ENCODE peak calls at places on chromosome 16, in five cellular contexts. One of them, this sample, is unnamed.
A peak's percentile ranks its signal among the peaks of the same experiment; 100 is the strongest.

GRCh38 chr16:56120447-56121155 is 70.7 kb upstream of the GNAO1 start:
- DNase-seq in WTC11: no peak
- DNase-seq in GM12878: no peak
- DNase-seq in SK-N-SH: peak; percentile 28
- DNase-seq in A549: no peak
- DNase-seq in this sample: no peak

GRCh38 chr16:50547944-50548658 is at the start of gene NKD1:
- DNase-seq in A549: peak; percentile 30
- DNase-seq in WTC11: peak; percentile 69
- DNase-seq in GM12878: no peak
- DNase-seq in SK-N-SH: peak; percentile 97
- DNase-seq in this sample: peak; percentile 26

GRCh38 chr16:69260019-69260418 is 51.1 kb upstream of the VPS4A start:
- DNase-seq in WTC11: peak; percentile 23
- DNase-seq in SK-N-SH: no peak
- DNase-seq in A549: peak; percentile 7
- DNase-seq in GM12878: no peak
- DNase-seq in this sample: no peak

GRCh38 chr16:60329110-60329509 is 1595.0 kb upstream of the GOT2 start:
- DNase-seq in SK-N-SH: no peak
- DNase-seq in A549: no peak
- DNase-seq in WTC11: no peak
- DNase-seq in GM12878: no peak
- DNase-seq in this sample: no peak

GRCh38 chr16:57883953-57884654 is 81.8 kb upstream of the KIFC3 start:
- DNase-seq in SK-N-SH: no peak
- DNase-seq in GM12878: no peak
- DNase-seq in A549: no peak
- DNase-seq in WTC11: peak; percentile 50
- DNase-seq in this sample: no peak

GRCh38 chr16:11539635-11540034 is 47.1 kb downstream of the LITAF start:
- DNase-seq in SK-N-SH: no peak
- DNase-seq in GM12878: no peak
- DNase-seq in A549: no peak
- DNase-seq in WTC11: no peak
- DNase-seq in this sample: no peak

GRCh38 chr16:57409065-57409464 is 4.5 kb downstream of the CCL17 start:
- DNase-seq in WTC11: no peak
- DNase-seq in GM12878: no peak
- DNase-seq in A549: no peak
- DNase-seq in SK-N-SH: no peak
- DNase-seq in this sample: peak; percentile 31

GRCh38 chr16:85989863-85990643 is 91.1 kb downstream of the IRF8 start:
- DNase-seq in A549: no peak
- DNase-seq in SK-N-SH: no peak
- DNase-seq in GM12878: no peak
- DNase-seq in WTC11: no peak
- DNase-seq in this sample: no peak

GRCh38 chr16:68802190-68802589 is 41.1 kb upstream of the TANGO6 start:
- DNase-seq in A549: no peak
- DNase-seq in WTC11: no peak
- DNase-seq in GM12878: no peak
- DNase-seq in SK-N-SH: no peak
- DNase-seq in this sample: no peak

GRCh38 chr16:20348365-20349185 is 3.9 kb downstream of the UMOD start:
- DNase-seq in SK-N-SH: peak; percentile 39
- DNase-seq in A549: no peak
- DNase-seq in GM12878: no peak
- DNase-seq in WTC11: peak; percentile 86
- DNase-seq in this sample: no peak

GRCh38 chr16:67514382-67514828 is 14.2 kb upstream of the RIPOR1 start:
- DNase-seq in SK-N-SH: peak; percentile 61
- DNase-seq in GM12878: peak; percentile 90
- DNase-seq in A549: peak; percentile 89
- DNase-seq in WTC11: peak; percentile 71
- DNase-seq in this sample: peak; percentile 66

GRCh38 chr16:67764153-67764552 is 42.2 kb downstream of the RANBP10 start:
- DNase-seq in SK-N-SH: no peak
- DNase-seq in WTC11: no peak
- DNase-seq in A549: no peak
- DNase-seq in GM12878: no peak
- DNase-seq in this sample: peak; percentile 26

GRCh38 chr16:4354512-4355409 is 3.6 kb upstream of the PAM16 start:
- DNase-seq in GM12878: no peak
- DNase-seq in WTC11: no peak
- DNase-seq in A549: no peak
- DNase-seq in SK-N-SH: no peak
- DNase-seq in this sample: no peak

GRCh38 chr16:8869212-8869987 is 594 bp upstream of the CARHSP1 start:
- DNase-seq in WTC11: peak; percentile 68
- DNase-seq in SK-N-SH: peak; percentile 78
- DNase-seq in A549: no peak
- DNase-seq in GM12878: no peak
- DNase-seq in this sample: no peak

GRCh38 chr16:6193718-6194117 is 1096.1 kb upstream of the EEF2KMT start:
- DNase-seq in A549: no peak
- DNase-seq in WTC11: no peak
- DNase-seq in SK-N-SH: no peak
- DNase-seq in GM12878: no peak
- DNase-seq in this sample: no peak

GRCh38 chr16:9306753-9307152 is 215.3 kb downstream of the HAPSTR1 start:
- DNase-seq in GM12878: no peak
- DNase-seq in SK-N-SH: no peak
- DNase-seq in WTC11: no peak
- DNase-seq in A549: no peak
- DNase-seq in this sample: no peak

GRCh38 chr16:87435399-87436224 is 43.5 kb downstream of the MAP1LC3B start:
- DNase-seq in SK-N-SH: peak; percentile 41
- DNase-seq in WTC11: no peak
- DNase-seq in A549: no peak
- DNase-seq in GM12878: no peak
- DNase-seq in this sample: peak; percentile 95

GRCh38 chr16:65117701-65118448 is 4.0 kb downstream of the CDH11 start:
- DNase-seq in WTC11: peak; percentile 69
- DNase-seq in A549: peak; percentile 70
- DNase-seq in GM12878: peak; percentile 2
- DNase-seq in SK-N-SH: peak; percentile 65
- DNase-seq in this sample: peak; percentile 87

GRCh38 chr16:58409316-58409973 is 17.2 kb downstream of the GINS3 start:
- DNase-seq in WTC11: no peak
- DNase-seq in A549: peak; percentile 30
- DNase-seq in SK-N-SH: no peak
- DNase-seq in GM12878: no peak
- DNase-seq in this sample: peak; percentile 90

GRCh38 chr16:78444-79145 is 570 bp downstream of the MPG start:
- DNase-seq in WTC11: no peak
- DNase-seq in A549: no peak
- DNase-seq in GM12878: no peak
- DNase-seq in SK-N-SH: no peak
- DNase-seq in this sample: peak; percentile 49

GRCh38 chr16:65214196-65214595 is 92.3 kb upstream of the CDH11 start:
- DNase-seq in A549: no peak
- DNase-seq in WTC11: no peak
- DNase-seq in GM12878: no peak
- DNase-seq in SK-N-SH: no peak
- DNase-seq in this sample: no peak

GRCh38 chr16:69286941-69287713 is 24.0 kb upstream of the VPS4A start:
- DNase-seq in SK-N-SH: peak; percentile 39
- DNase-seq in WTC11: no peak
- DNase-seq in GM12878: peak; percentile 5
- DNase-seq in A549: peak; percentile 70
- DNase-seq in this sample: peak; percentile 84

GRCh38 chr16:2121853-2122252 is 13.8 kb downstream of the PKD1 start:
- DNase-seq in WTC11: no peak
- DNase-seq in A549: no peak
- DNase-seq in GM12878: no peak
- DNase-seq in SK-N-SH: no peak
- DNase-seq in this sample: no peak

GRCh38 chr16:55955439-55955838 is 80.3 kb upstream of the CES5A start:
- DNase-seq in WTC11: no peak
- DNase-seq in GM12878: no peak
- DNase-seq in A549: no peak
- DNase-seq in SK-N-SH: no peak
- DNase-seq in this sample: no peak

GRCh38 chr16:56781565-56781964 is 51.6 kb downstream of the NUP93 start:
- DNase-seq in SK-N-SH: no peak
- DNase-seq in A549: no peak
- DNase-seq in WTC11: no peak
- DNase-seq in GM12878: no peak
- DNase-seq in this sample: no peak

GRCh38 chr16:11824362-11824761 is 27.0 kb downstream of the RSL1D1 start:
- DNase-seq in GM12878: no peak
- DNase-seq in A549: peak; percentile 21
- DNase-seq in SK-N-SH: no peak
- DNase-seq in WTC11: no peak
- DNase-seq in this sample: no peak

GRCh38 chr16:85881436-85881835 is 17.5 kb upstream of the IRF8 start:
- DNase-seq in WTC11: no peak
- DNase-seq in GM12878: no peak
- DNase-seq in SK-N-SH: no peak
- DNase-seq in A549: no peak
- DNase-seq in this sample: no peak

GRCh38 chr16:77657016-77657415 is 65.3 kb upstream of the NUDT7 start:
- DNase-seq in WTC11: peak; percentile 22
- DNase-seq in GM12878: no peak
- DNase-seq in A549: peak; percentile 66
- DNase-seq in SK-N-SH: no peak
- DNase-seq in this sample: no peak
- TF ChIP-seq MAX in WTC11: no peak
- TF ChIP-seq MAX in GM12878: no peak
- TF ChIP-seq MAX in A549: no peak
- TF ChIP-seq MAX in SK-N-SH: no peak
- TF ChIP-seq MAX in this sample: no peak

GRCh38 chr16:89359296-89360147 is 130.8 kb downstream of the ANKRD11 start:
- DNase-seq in WTC11: no peak
- DNase-seq in A549: no peak
- DNase-seq in SK-N-SH: no peak
- DNase-seq in GM12878: no peak
- DNase-seq in this sample: peak; percentile 67

GRCh38 chr16:89364603-89365002 is 125.8 kb downstream of the ANKRD11 start:
- DNase-seq in SK-N-SH: peak; percentile 75
- DNase-seq in WTC11: no peak
- DNase-seq in A549: no peak
- DNase-seq in GM12878: no peak
- DNase-seq in this sample: peak; percentile 33

GRCh38 chr16:89363621-89364393 is 126.6 kb downstream of the ANKRD11 start:
- DNase-seq in WTC11: no peak
- DNase-seq in A549: peak; percentile 65
- DNase-seq in GM12878: no peak
- DNase-seq in SK-N-SH: peak; percentile 21
- DNase-seq in this sample: peak; percentile 87

GRCh38 chr16:89360760-89361435 is 129.5 kb downstream of the ANKRD11 start:
- DNase-seq in A549: no peak
- DNase-seq in WTC11: no peak
- DNase-seq in SK-N-SH: no peak
- DNase-seq in GM12878: peak; percentile 76
- DNase-seq in this sample: peak; percentile 37

GRCh38 chr16:89361756-89362155 is 128.6 kb downstream of the ANKRD11 start:
- DNase-seq in A549: no peak
- DNase-seq in SK-N-SH: no peak
- DNase-seq in WTC11: no peak
- DNase-seq in GM12878: no peak
- DNase-seq in this sample: no peak
- TF ChIP-seq MAX in A549: no peak
- TF ChIP-seq MAX in SK-N-SH: no peak
- TF ChIP-seq MAX in WTC11: no peak
- TF ChIP-seq MAX in GM12878: no peak
- TF ChIP-seq MAX in this sample: no peak

GRCh38 chr16:46748775-46749705 is 896 bp upstream of the MYLK3 start:
- DNase-seq in WTC11: no peak
- DNase-seq in GM12878: peak; percentile 24
- DNase-seq in A549: no peak
- DNase-seq in SK-N-SH: peak; percentile 30
- DNase-seq in this sample: no peak
- TF ChIP-seq MAX in WTC11: no peak
- TF ChIP-seq MAX in GM12878: no peak
- TF ChIP-seq MAX in A549: no peak
- TF ChIP-seq MAX in SK-N-SH: no peak
- TF ChIP-seq MAX in this sample: no peak

GRCh38 chr16:31094088-31094423 is 541 bp downstream of the VKORC1 start:
- DNase-seq in GM12878: no peak
- DNase-seq in A549: no peak
- DNase-seq in WTC11: peak; percentile 32
- DNase-seq in SK-N-SH: peak; percentile 65
- DNase-seq in this sample: peak; percentile 36

GRCh38 chr16:31094424-31095120 is at the start of gene VKORC1:
- DNase-seq in SK-N-SH: peak; percentile 93
- DNase-seq in WTC11: peak; percentile 95
- DNase-seq in A549: peak; percentile 99
- DNase-seq in GM12878: peak; percentile 87
- DNase-seq in this sample: peak; percentile 97

GRCh38 chr16:31105677-31106213 is 2.4 kb upstream of the BCKDK start:
- DNase-seq in WTC11: peak; percentile 95
- DNase-seq in A549: peak; percentile 82
- DNase-seq in GM12878: no peak
- DNase-seq in SK-N-SH: peak; percentile 96
- DNase-seq in this sample: peak; percentile 63

GRCh38 chr16:31099860-31100638 is 5.5 kb upstream of the VKORC1 start:
- DNase-seq in SK-N-SH: no peak
- DNase-seq in GM12878: no peak
- DNase-seq in A549: no peak
- DNase-seq in WTC11: no peak
- DNase-seq in this sample: peak; percentile 18
- TF ChIP-seq MAX in SK-N-SH: no peak
- TF ChIP-seq MAX in GM12878: no peak
- TF ChIP-seq MAX in A549: no peak
- TF ChIP-seq MAX in WTC11: no peak
- TF ChIP-seq MAX in this sample: no peak

GRCh38 chr16:30604316-30604947 is 5.8 kb downstream of the ZNF689 start:
- DNase-seq in GM12878: no peak
- DNase-seq in A549: no peak
- DNase-seq in SK-N-SH: no peak
- DNase-seq in WTC11: no peak
- DNase-seq in this sample: no peak

GRCh38 chr16:30600929-30601328 is 9.3 kb downstream of the ZNF689 start:
- DNase-seq in GM12878: no peak
- DNase-seq in SK-N-SH: no peak
- DNase-seq in WTC11: no peak
- DNase-seq in A549: no peak
- DNase-seq in this sample: no peak

GRCh38 chr16:30605148-30605547 is 5.0 kb downstream of the ZNF689 start:
- DNase-seq in GM12878: no peak
- DNase-seq in WTC11: no peak
- DNase-seq in A549: no peak
- DNase-seq in SK-N-SH: no peak
- DNase-seq in this sample: no peak

GRCh38 chr16:30603945-30604315 is 6.3 kb downstream of the ZNF689 start:
- DNase-seq in SK-N-SH: no peak
- DNase-seq in GM12878: no peak
- DNase-seq in WTC11: no peak
- DNase-seq in A549: no peak
- DNase-seq in this sample: no peak

GRCh38 chr16:30602595-30603277 is 7.5 kb downstream of the ZNF689 start:
- DNase-seq in A549: no peak
- DNase-seq in SK-N-SH: no peak
- DNase-seq in WTC11: no peak
- DNase-seq in GM12878: no peak
- DNase-seq in this sample: no peak
- TF ChIP-seq MAX in A549: no peak
- TF ChIP-seq MAX in SK-N-SH: no peak
- TF ChIP-seq MAX in WTC11: no peak
- TF ChIP-seq MAX in GM12878: no peak
- TF ChIP-seq MAX in this sample: no peak

This sample was measured in endothelial cell of umbilical vein.